ENCODE peak calls at places on chromosomes 6 and 20, in ten cellular contexts. E is ovary, M is tibial nerve, Z is GM12878, A is suprapubic skin, L is stomach, S is A549, U is HepG2, X is transverse colon, T is SK-N-SH. H is an unnamed sample.

GRCh38 chr6:169274761-169275160 is 21.1 kb upstream of the THBS2 start:
- DNase-seq in U (no peak), L (no peak), A (no peak), E (no peak), Z (no peak), T (no peak), M (no peak), S (no peak), X (no peak), H (no peak)

GRCh38 chr20:1535420-1536175 is 21.9 kb downstream of the SIRPD start:
- DNase-seq in X (peak; percentile 13), E (no peak), S (no peak), L (no peak), M (no peak), Z (peak; percentile 96), T (no peak), U (no peak), A (no peak), H (peak; percentile 64)

GRCh38 chr20:6731951-6732580 is 35.4 kb upstream of the BMP2 start:
- DNase-seq in E (peak; percentile 58), T (no peak), L (no peak), U (no peak), Z (no peak), X (peak; percentile 24), S (no peak), M (peak; percentile 61), A (no peak), H (peak; percentile 83)

GRCh38 chr6:105894556-105894955 is 191.6 kb upstream of the PRDM1 start:
- DNase-seq in A (no peak), X (no peak), M (no peak), L (no peak), E (no peak), U (no peak), T (no peak), Z (no peak), S (no peak), H (no peak)

GRCh38 chr20:36128463-36129176 is 25.9 kb upstream of the EPB41L1 start:
- DNase-seq in Z (no peak), U (no peak), A (no peak), T (no peak), E (no peak), L (no peak), M (peak; percentile 58), S (peak; percentile 45), X (no peak), H (no peak)

GRCh38 chr6:56868687-56869086 is 86.2 kb upstream of the BEND6 start:
- DNase-seq in U (peak; percentile 68), S (peak; percentile 37), L (no peak), M (no peak), E (no peak), X (no peak), A (no peak), T (peak; percentile 39), Z (no peak), H (no peak)

GRCh38 chr6:17478223-17478907 is 85.0 kb downstream of the CAP2 start:
- DNase-seq in S (no peak), L (no peak), A (no peak), U (no peak), E (no peak), T (no peak), M (no peak), Z (no peak), X (no peak), H (no peak)

GRCh38 chr20:43446361-43446879 is 11.3 kb upstream of the SRSF6 start:
- DNase-seq in U (no peak), L (no peak), X (no peak), T (peak; percentile 79), S (no peak), E (no peak), M (no peak), Z (no peak), A (no peak), H (no peak)

GRCh38 chr6:29552512-29553051 is 7.0 kb downstream of the UBD start:
- DNase-seq in E (no peak), A (no peak), S (peak; percentile 31), X (no peak), Z (peak; percentile 56), T (peak; percentile 34), M (peak; percentile 32), L (no peak), U (no peak), H (no peak)

GRCh38 chr6:169088761-169089160 is 164.9 kb downstream of the THBS2 start:
- DNase-seq in M (no peak), S (no peak), L (no peak), E (no peak), U (no peak), T (no peak), Z (no peak), X (no peak), A (no peak), H (no peak)

GRCh38 chr6:150499882-150500312 is 99.8 kb upstream of the PLEKHG1 start:
- DNase-seq in E (no peak), T (no peak), L (no peak), Z (no peak), M (no peak), S (no peak), X (no peak), A (no peak), U (no peak), H (no peak)

GRCh38 chr20:45044084-45044573 is 56.8 kb downstream of the KCNS1 start:
- DNase-seq in X (peak; percentile 15), U (peak; percentile 82), A (no peak), L (no peak), Z (no peak), S (peak; percentile 75), T (peak; percentile 36), M (peak; percentile 30), E (no peak), H (no peak)

GRCh38 chr6:167097770-167098169 is 25.1 kb upstream of the CCR6 start:
- DNase-seq in E (no peak), A (no peak), X (no peak), L (no peak), T (no peak), Z (no peak), U (no peak), S (no peak), M (no peak), H (no peak)

GRCh38 chr6:138815797-138816528 is 20.1 kb downstream of the ECT2L start:
- DNase-seq in E (no peak), T (peak; percentile 56), X (no peak), A (no peak), U (peak; percentile 70), L (no peak), Z (no peak), M (peak; percentile 46), S (peak; percentile 54), H (no peak)

GRCh38 chr20:34024733-34025351 is 31.1 kb downstream of the RALY start:
- DNase-seq in U (peak; percentile 50), A (no peak), X (no peak), E (no peak), Z (no peak), M (no peak), S (no peak), T (no peak), L (no peak), H (no peak)

GRCh38 chr20:34018166-34018565 is 24.5 kb downstream of the RALY start:
- DNase-seq in M (no peak), U (no peak), A (no peak), L (no peak), E (no peak), Z (no peak), S (no peak), X (no peak), T (no peak), H (no peak)

GRCh38 chr20:34023937-34024732 is 30.4 kb downstream of the RALY start:
- DNase-seq in L (no peak), T (no peak), A (no peak), E (no peak), U (no peak), Z (no peak), M (no peak), X (no peak), S (no peak), H (no peak)

GRCh38 chr20:34022843-34023234 is 29.1 kb downstream of the RALY start:
- DNase-seq in L (no peak), S (no peak), X (no peak), U (no peak), E (no peak), M (no peak), A (no peak), T (no peak), Z (no peak), H (no peak)

DNA sequence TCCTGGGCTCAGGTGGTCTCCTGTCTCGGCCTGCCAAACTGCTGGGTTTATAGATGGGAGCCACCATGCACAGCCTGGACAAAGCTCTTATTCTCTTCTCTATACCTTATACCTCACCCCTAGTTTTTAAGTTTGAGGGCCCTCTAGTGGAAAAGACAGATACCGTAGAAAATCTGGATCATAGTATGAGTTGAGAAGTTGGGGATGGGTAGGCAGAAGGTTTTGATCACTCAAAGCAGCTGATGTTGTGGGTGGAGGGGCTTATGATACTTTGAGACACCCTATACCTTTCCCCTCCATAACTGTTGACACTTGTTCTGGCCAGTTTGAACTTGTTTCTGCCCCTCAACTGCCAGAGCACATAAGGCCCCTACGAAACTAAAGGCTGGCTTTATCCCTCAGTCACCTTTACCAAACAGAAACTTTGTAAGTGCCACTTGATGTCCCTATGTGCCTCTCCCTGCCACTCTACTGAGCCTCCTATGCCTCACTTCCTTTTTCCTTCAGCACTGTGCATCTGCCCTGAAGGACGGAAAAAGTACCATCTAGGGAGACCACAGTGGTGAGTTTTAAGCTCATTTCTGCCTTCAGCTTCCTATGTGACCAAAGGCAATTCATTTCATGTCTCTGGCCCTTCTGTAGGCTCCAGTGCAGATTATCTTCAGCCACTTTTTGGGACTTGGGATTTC is 28.6 kb downstream of the RALY start:
- DNase-seq in A (no peak), S (peak; percentile 39), M (no peak), T (peak; percentile 66), X (no peak), Z (peak; percentile 63), L (no peak), E (no peak), U (peak; percentile 72), H (no peak)
- TF ChIP-seq EP300 in A (no peak), S (no peak), M (no peak), T (no peak), X (no peak), Z (no peak), L (no peak), E (no peak), U (no peak), H (no peak)

GRCh38 chr20:3325864-3326263 is 81.6 kb downstream of the DNAAF9 start:
- DNase-seq in E (no peak), M (no peak), X (no peak), U (no peak), S (no peak), L (no peak), A (no peak), T (no peak), Z (no peak), H (no peak)
- TF ChIP-seq EP300 in E (no peak), M (no peak), X (no peak), U (no peak), S (no peak), L (no peak), A (no peak), T (no peak), Z (no peak), H (no peak)

GRCh38 chr20:23459431-23460112 is 6.9 kb upstream of the CST11 start:
- DNase-seq in E (no peak), S (no peak), U (no peak), A (no peak), L (no peak), M (no peak), Z (no peak), T (no peak), X (no peak), H (no peak)
- TF ChIP-seq EP300 in E (no peak), S (no peak), U (no peak), A (no peak), L (no peak), M (no peak), Z (no peak), T (no peak), X (no peak), H (no peak)

GRCh38 chr6:13302291-13302690 is 26.0 kb downstream of the TBC1D7 start:
- DNase-seq in T (no peak), Z (no peak), A (no peak), E (no peak), X (no peak), U (no peak), M (no peak), S (no peak), L (no peak), H (no peak)
- TF ChIP-seq EP300 in T (no peak), Z (no peak), A (no peak), E (no peak), X (no peak), U (no peak), M (no peak), S (no peak), L (no peak), H (no peak)